ENCODE peak calls at places on chromosomes 11 and 22, in eight cellular contexts. One of them, this sample, is unnamed.

GRCh38 chr11:75311858-75312288 is 39.6 kb downstream of the ARRB1 start:
- DNase-seq in AG09309: no peak
- DNase-seq in OCI-LY7: no peak
- DNase-seq in heart left ventricle: peak
- DNase-seq in AG04450: no peak
- DNase-seq in Panc1: no peak
- DNase-seq in heart right ventricle: peak
- DNase-seq in right atrium auricular region: peak
- DNase-seq in this sample: no peak

GRCh38 chr22:47588583-47588970 is 826.1 kb downstream of the TBC1D22A start:
- DNase-seq in Panc1: no peak
- DNase-seq in right atrium auricular region: no peak
- DNase-seq in AG04450: no peak
- DNase-seq in heart right ventricle: no peak
- DNase-seq in heart left ventricle: no peak
- DNase-seq in AG09309: no peak
- DNase-seq in OCI-LY7: no peak
- DNase-seq in this sample: no peak

GRCh38 chr11:19938051-19938856 is 222.0 kb downstream of the DBX1 start:
- DNase-seq in heart right ventricle: peak
- DNase-seq in AG09309: no peak
- DNase-seq in Panc1: no peak
- DNase-seq in right atrium auricular region: no peak
- DNase-seq in OCI-LY7: peak
- DNase-seq in AG04450: no peak
- DNase-seq in heart left ventricle: no peak
- DNase-seq in this sample: no peak

GRCh38 chr22:20550851-20551744 is 43.7 kb downstream of the MED15 start:
- DNase-seq in Panc1: no peak
- DNase-seq in heart left ventricle: no peak
- DNase-seq in right atrium auricular region: peak
- DNase-seq in AG09309: no peak
- DNase-seq in OCI-LY7: no peak
- DNase-seq in heart right ventricle: peak
- DNase-seq in AG04450: no peak
- DNase-seq in this sample: peak

GRCh38 chr22:30636226-30637077 is 871 bp downstream of the SLC35E4 start:
- DNase-seq in Panc1: no peak
- DNase-seq in heart right ventricle: no peak
- DNase-seq in AG09309: no peak
- DNase-seq in OCI-LY7: peak
- DNase-seq in right atrium auricular region: no peak
- DNase-seq in heart left ventricle: no peak
- DNase-seq in AG04450: no peak
- DNase-seq in this sample: peak

GRCh38 chr11:27497284-27497866 is 9.2 kb downstream of the LIN7C start:
- DNase-seq in AG04450: no peak
- DNase-seq in Panc1: no peak
- DNase-seq in right atrium auricular region: no peak
- DNase-seq in OCI-LY7: peak
- DNase-seq in heart left ventricle: no peak
- DNase-seq in heart right ventricle: no peak
- DNase-seq in AG09309: no peak
- DNase-seq in this sample: no peak

GRCh38 chr11:133198326-133198725 is 334.0 kb downstream of the OPCML start:
- DNase-seq in AG09309: no peak
- DNase-seq in heart left ventricle: no peak
- DNase-seq in Panc1: no peak
- DNase-seq in right atrium auricular region: no peak
- DNase-seq in AG04450: no peak
- DNase-seq in heart right ventricle: no peak
- DNase-seq in OCI-LY7: no peak
- DNase-seq in this sample: no peak

GRCh38 chr22:41243361-41243760 is 2.6 kb upstream of the CHADL start:
- DNase-seq in OCI-LY7: no peak
- DNase-seq in AG09309: no peak
- DNase-seq in Panc1: no peak
- DNase-seq in heart right ventricle: no peak
- DNase-seq in right atrium auricular region: no peak
- DNase-seq in heart left ventricle: no peak
- DNase-seq in AG04450: no peak
- DNase-seq in this sample: no peak

GRCh38 chr22:23220485-23221350 is 40.4 kb downstream of the BCR start:
- DNase-seq in OCI-LY7: peak
- DNase-seq in AG04450: no peak
- DNase-seq in Panc1: no peak
- DNase-seq in right atrium auricular region: no peak
- DNase-seq in heart right ventricle: no peak
- DNase-seq in heart left ventricle: no peak
- DNase-seq in AG09309: no peak
- DNase-seq in this sample: peak

GRCh38 chr11:6611092-6612007 is 666 bp downstream of the TAF10 start:
- DNase-seq in right atrium auricular region: no peak
- DNase-seq in heart right ventricle: peak
- DNase-seq in heart left ventricle: peak
- DNase-seq in AG09309: no peak
- DNase-seq in Panc1: no peak
- DNase-seq in AG04450: no peak
- DNase-seq in OCI-LY7: peak
- DNase-seq in this sample: peak

GRCh38 chr11:17273668-17274321 is 2.7 kb upstream of the NUCB2 start:
- DNase-seq in AG09309: no peak
- DNase-seq in OCI-LY7: peak
- DNase-seq in heart left ventricle: no peak
- DNase-seq in right atrium auricular region: no peak
- DNase-seq in Panc1: no peak
- DNase-seq in AG04450: no peak
- DNase-seq in heart right ventricle: no peak
- DNase-seq in this sample: no peak

GRCh38 chr22:37802310-37803194 is 5.2 kb upstream of the GCAT start:
- DNase-seq in right atrium auricular region: no peak
- DNase-seq in heart left ventricle: peak
- DNase-seq in AG04450: no peak
- DNase-seq in Panc1: no peak
- DNase-seq in OCI-LY7: no peak
- DNase-seq in heart right ventricle: peak
- DNase-seq in AG09309: no peak
- DNase-seq in this sample: no peak

GRCh38 chr11:6334806-6335205 is 14.5 kb upstream of the CAVIN3 start:
- DNase-seq in OCI-LY7: no peak
- DNase-seq in AG09309: no peak
- DNase-seq in heart right ventricle: no peak
- DNase-seq in Panc1: no peak
- DNase-seq in right atrium auricular region: no peak
- DNase-seq in AG04450: no peak
- DNase-seq in heart left ventricle: no peak
- DNase-seq in this sample: no peak

GRCh38 chr11:106278391-106278790 is 200.9 kb downstream of the AASDHPPT start:
- DNase-seq in Panc1: no peak
- DNase-seq in AG04450: no peak
- DNase-seq in OCI-LY7: no peak
- DNase-seq in AG09309: peak
- DNase-seq in heart right ventricle: no peak
- DNase-seq in heart left ventricle: no peak
- DNase-seq in right atrium auricular region: no peak
- DNase-seq in this sample: no peak

GRCh38 chr11:3133456-3134217 is 31.5 kb downstream of the OSBPL5 start:
- DNase-seq in AG04450: no peak
- DNase-seq in AG09309: no peak
- DNase-seq in heart left ventricle: peak
- DNase-seq in right atrium auricular region: no peak
- DNase-seq in OCI-LY7: no peak
- DNase-seq in heart right ventricle: no peak
- DNase-seq in Panc1: no peak
- DNase-seq in this sample: peak

GRCh38 chr11:120339394-120339890 is 3.2 kb downstream of the ARHGEF12 start:
- DNase-seq in OCI-LY7: no peak
- DNase-seq in heart right ventricle: peak
- DNase-seq in AG04450: no peak
- DNase-seq in right atrium auricular region: peak
- DNase-seq in Panc1: no peak
- DNase-seq in heart left ventricle: peak
- DNase-seq in AG09309: no peak
- DNase-seq in this sample: no peak

GRCh38 chr22:26589367-26589844 is 526 bp downstream of the TPST2 start:
- DNase-seq in OCI-LY7: peak
- DNase-seq in right atrium auricular region: no peak
- DNase-seq in Panc1: no peak
- DNase-seq in AG09309: no peak
- DNase-seq in heart left ventricle: peak
- DNase-seq in heart right ventricle: peak
- DNase-seq in AG04450: no peak
- DNase-seq in this sample: peak

GRCh38 chr22:44199866-44200265 is 19.1 kb downstream of the PARVG start:
- DNase-seq in OCI-LY7: no peak
- DNase-seq in heart left ventricle: no peak
- DNase-seq in AG09309: no peak
- DNase-seq in Panc1: no peak
- DNase-seq in AG04450: no peak
- DNase-seq in heart right ventricle: no peak
- DNase-seq in right atrium auricular region: no peak
- DNase-seq in this sample: no peak

DNA sequence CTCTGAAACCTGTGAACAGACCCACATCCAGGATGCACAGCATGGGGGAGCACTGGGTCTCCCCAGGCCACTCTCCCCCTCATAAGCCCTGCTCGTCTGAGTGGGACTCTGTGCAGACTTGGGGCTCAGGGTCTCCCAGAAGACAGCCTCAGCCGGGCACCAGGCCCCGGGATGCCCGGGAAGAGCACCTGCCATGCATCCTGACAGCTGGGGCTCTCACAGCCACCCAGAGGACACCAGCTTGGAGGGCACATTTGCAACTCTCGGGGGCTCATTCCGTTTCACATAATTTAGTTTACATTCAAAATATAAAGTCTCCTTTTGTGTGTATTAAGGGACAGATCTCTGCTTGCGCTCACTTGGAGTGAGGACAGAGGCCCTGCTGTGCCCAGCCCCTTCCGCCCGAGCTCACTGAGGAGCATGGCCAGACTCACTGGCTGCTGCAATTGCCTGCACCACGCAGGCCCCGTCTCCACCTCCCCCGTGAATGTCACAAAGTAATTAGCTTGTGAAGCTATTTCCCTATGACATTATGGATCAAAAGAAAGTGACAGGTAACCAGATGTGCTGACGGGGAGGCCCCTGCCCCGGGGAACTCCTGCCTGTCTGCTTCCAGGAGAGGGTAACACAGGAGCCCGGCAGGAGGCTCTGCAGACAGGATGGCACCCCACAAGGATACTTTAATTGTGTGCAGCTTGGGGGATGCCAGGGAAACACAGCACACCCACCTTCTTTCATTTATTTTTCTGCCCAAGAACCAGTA is 275.6 kb downstream of the BRD1 start:
- DNase-seq in OCI-LY7: no peak
- DNase-seq in Panc1: no peak
- DNase-seq in AG09309: no peak
- DNase-seq in heart right ventricle: no peak
- DNase-seq in heart left ventricle: no peak
- DNase-seq in right atrium auricular region: no peak
- DNase-seq in AG04450: no peak
- DNase-seq in this sample: peak
- H3K4me3 ChIP-seq in OCI-LY7: no peak
- H3K4me3 ChIP-seq in Panc1: no peak
- H3K4me3 ChIP-seq in AG09309: no peak
- H3K4me3 ChIP-seq in heart right ventricle: no peak
- H3K4me3 ChIP-seq in heart left ventricle: no peak
- H3K4me3 ChIP-seq in right atrium auricular region: no peak
- H3K4me3 ChIP-seq in AG04450: no peak
- H3K4me3 ChIP-seq in this sample: no peak

DNA sequence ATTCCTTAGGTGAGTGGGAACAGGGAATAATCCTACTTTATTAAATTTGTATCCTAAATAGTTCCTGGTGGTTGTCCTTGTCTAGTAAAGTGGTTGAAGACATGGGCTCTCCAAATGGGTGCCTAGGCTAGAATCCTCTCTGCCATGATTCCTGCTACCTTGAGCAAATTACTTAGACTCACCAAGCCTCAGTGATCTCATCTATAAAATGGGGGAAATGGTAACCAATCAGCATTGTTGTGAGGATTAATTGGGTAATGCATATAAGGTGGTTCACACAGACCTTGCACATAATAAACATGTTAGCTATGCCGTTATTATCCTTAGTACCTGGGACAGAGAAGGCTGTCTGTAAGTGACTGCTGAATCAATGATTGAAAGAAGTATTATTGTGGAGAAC is 109.9 kb downstream of the FAR1 start:
- DNase-seq in heart right ventricle: no peak
- DNase-seq in OCI-LY7: no peak
- DNase-seq in AG09309: no peak
- DNase-seq in AG04450: no peak
- DNase-seq in Panc1: no peak
- DNase-seq in right atrium auricular region: no peak
- DNase-seq in heart left ventricle: no peak
- DNase-seq in this sample: no peak
- H3K4me3 ChIP-seq in heart right ventricle: no peak
- H3K4me3 ChIP-seq in OCI-LY7: no peak
- H3K4me3 ChIP-seq in AG09309: no peak
- H3K4me3 ChIP-seq in AG04450: no peak
- H3K4me3 ChIP-seq in Panc1: no peak
- H3K4me3 ChIP-seq in right atrium auricular region: no peak
- H3K4me3 ChIP-seq in heart left ventricle: no peak
- H3K4me3 ChIP-seq in this sample: no peak

DNA sequence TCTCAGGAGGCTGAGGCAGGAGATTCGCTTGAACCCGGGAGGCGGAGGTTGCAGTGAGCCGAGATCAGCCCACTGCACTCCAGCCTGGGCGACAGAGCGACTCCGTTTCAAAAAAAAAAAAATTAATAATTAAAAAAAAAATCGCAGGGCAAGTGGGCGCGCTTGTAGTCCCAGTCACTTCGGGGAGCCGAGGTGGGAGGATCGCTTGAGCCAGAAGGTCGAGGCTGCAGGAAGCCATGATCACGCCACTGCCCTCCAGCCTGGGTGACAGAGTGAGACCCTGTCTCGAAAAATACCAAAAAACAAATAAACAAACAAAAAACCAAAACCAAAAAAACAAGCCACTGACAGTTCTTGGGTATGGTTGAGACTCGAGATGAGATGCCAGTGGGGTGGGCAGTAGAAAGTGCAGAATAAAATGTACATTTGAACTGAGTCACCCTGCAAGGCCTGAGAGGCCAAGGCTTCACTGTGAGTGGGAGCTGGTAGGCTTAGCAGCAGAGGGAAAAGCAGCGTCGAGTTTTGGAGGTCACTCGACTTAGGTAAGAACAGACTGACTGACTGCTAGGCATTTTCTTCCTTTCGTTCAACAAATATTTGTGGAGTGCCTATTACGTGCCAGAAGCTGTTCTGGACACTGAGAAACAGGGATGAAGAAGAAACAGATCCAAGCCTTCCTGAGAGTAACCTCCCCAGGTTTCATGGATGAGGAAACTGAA is 623 bp upstream of the LDHA start:
- DNase-seq in Panc1: no peak
- DNase-seq in AG09309: no peak
- DNase-seq in OCI-LY7: no peak
- DNase-seq in right atrium auricular region: no peak
- DNase-seq in heart right ventricle: no peak
- DNase-seq in heart left ventricle: no peak
- DNase-seq in AG04450: no peak
- DNase-seq in this sample: peak
- H3K4me3 ChIP-seq in Panc1: peak
- H3K4me3 ChIP-seq in AG09309: no peak
- H3K4me3 ChIP-seq in OCI-LY7: peak
- H3K4me3 ChIP-seq in right atrium auricular region: peak
- H3K4me3 ChIP-seq in heart right ventricle: peak
- H3K4me3 ChIP-seq in heart left ventricle: peak
- H3K4me3 ChIP-seq in AG04450: peak
- H3K4me3 ChIP-seq in this sample: peak

GRCh38 chr11:112697371-112697770 is 263.8 kb upstream of the NCAM1 start:
- DNase-seq in OCI-LY7: no peak
- DNase-seq in heart left ventricle: no peak
- DNase-seq in heart right ventricle: no peak
- DNase-seq in AG09309: no peak
- DNase-seq in AG04450: no peak
- DNase-seq in right atrium auricular region: no peak
- DNase-seq in Panc1: no peak
- DNase-seq in this sample: no peak
- H3K4me3 ChIP-seq in OCI-LY7: no peak
- H3K4me3 ChIP-seq in heart left ventricle: no peak
- H3K4me3 ChIP-seq in heart right ventricle: no peak
- H3K4me3 ChIP-seq in AG09309: no peak
- H3K4me3 ChIP-seq in AG04450: no peak
- H3K4me3 ChIP-seq in right atrium auricular region: no peak
- H3K4me3 ChIP-seq in Panc1: no peak
- H3K4me3 ChIP-seq in this sample: no peak

This sample was measured in spleen.